ENCODE peak calls at places on chromosomes 3 and 15, in five cellular contexts. One of them, this sample, is unnamed.

GRCh38 chr15:69011641-69012040 is 2.9 kb upstream of the NOX5 start:
- DNase-seq in cardiac fibroblast: no peak
- DNase-seq in body of pancreas: no peak
- DNase-seq in adrenal gland: no peak
- DNase-seq in endodermal cell: no peak
- DNase-seq in this sample: no peak

GRCh38 chr15:92527197-92527596 is 128.4 kb downstream of the FAM174B start:
- DNase-seq in endodermal cell: no peak
- DNase-seq in adrenal gland: no peak
- DNase-seq in cardiac fibroblast: peak
- DNase-seq in body of pancreas: peak
- DNase-seq in this sample: no peak

GRCh38 chr3:53102601-53103147 is 27.6 kb downstream of the RFT1 start:
- DNase-seq in body of pancreas: no peak
- DNase-seq in adrenal gland: no peak
- DNase-seq in cardiac fibroblast: no peak
- DNase-seq in endodermal cell: no peak
- DNase-seq in this sample: no peak

GRCh38 chr3:69791111-69791510 is 51.8 kb downstream of the MITF start:
- DNase-seq in endodermal cell: no peak
- DNase-seq in cardiac fibroblast: peak
- DNase-seq in adrenal gland: peak
- DNase-seq in body of pancreas: peak
- DNase-seq in this sample: peak

GRCh38 chr3:22959593-22959992 is 243.5 kb upstream of the UBE2E2 start:
- DNase-seq in adrenal gland: no peak
- DNase-seq in endodermal cell: no peak
- DNase-seq in cardiac fibroblast: no peak
- DNase-seq in body of pancreas: no peak
- DNase-seq in this sample: no peak

GRCh38 chr3:149621218-149622005 is 36.4 kb downstream of the WWTR1 start:
- DNase-seq in adrenal gland: no peak
- DNase-seq in body of pancreas: no peak
- DNase-seq in endodermal cell: no peak
- DNase-seq in cardiac fibroblast: peak
- DNase-seq in this sample: no peak

GRCh38 chr3:34365766-34366165 is 567.3 kb downstream of the PDCD6IP start:
- DNase-seq in cardiac fibroblast: no peak
- DNase-seq in adrenal gland: no peak
- DNase-seq in endodermal cell: no peak
- DNase-seq in body of pancreas: no peak
- DNase-seq in this sample: no peak

GRCh38 chr3:27141668-27142067 is 227.5 kb downstream of the NEK10 start:
- DNase-seq in endodermal cell: peak
- DNase-seq in adrenal gland: no peak
- DNase-seq in body of pancreas: no peak
- DNase-seq in cardiac fibroblast: no peak
- DNase-seq in this sample: no peak

GRCh38 chr3:77081240-77081661 is 41.4 kb downstream of the ROBO2 start:
- DNase-seq in body of pancreas: peak
- DNase-seq in endodermal cell: no peak
- DNase-seq in adrenal gland: no peak
- DNase-seq in cardiac fibroblast: peak
- DNase-seq in this sample: no peak

GRCh38 chr15:64912926-64913325 is 1.2 kb downstream of the ANKDD1A start:
- DNase-seq in endodermal cell: peak
- DNase-seq in cardiac fibroblast: no peak
- DNase-seq in body of pancreas: no peak
- DNase-seq in adrenal gland: no peak
- DNase-seq in this sample: no peak

GRCh38 chr3:182793663-182794454 is 555 bp downstream of the ATP11B start:
- DNase-seq in body of pancreas: peak
- DNase-seq in adrenal gland: peak
- DNase-seq in endodermal cell: peak
- DNase-seq in cardiac fibroblast: peak
- DNase-seq in this sample: peak

GRCh38 chr3:54859204-54859603 is 68.7 kb downstream of the LRTM1 start:
- DNase-seq in adrenal gland: no peak
- DNase-seq in body of pancreas: no peak
- DNase-seq in cardiac fibroblast: no peak
- DNase-seq in endodermal cell: no peak
- DNase-seq in this sample: no peak

GRCh38 chr3:113251817-113252216 is 40.5 kb downstream of the BOC start:
- DNase-seq in adrenal gland: no peak
- DNase-seq in body of pancreas: no peak
- DNase-seq in cardiac fibroblast: no peak
- DNase-seq in endodermal cell: no peak
- DNase-seq in this sample: no peak

GRCh38 chr15:41554915-41555314 is 4.1 kb upstream of the TYRO3 start:
- DNase-seq in body of pancreas: no peak
- DNase-seq in cardiac fibroblast: no peak
- DNase-seq in adrenal gland: no peak
- DNase-seq in endodermal cell: no peak
- DNase-seq in this sample: no peak

GRCh38 chr3:57949779-57950618 is 58.2 kb upstream of the FLNB start:
- DNase-seq in endodermal cell: no peak
- DNase-seq in cardiac fibroblast: no peak
- DNase-seq in adrenal gland: peak
- DNase-seq in body of pancreas: peak
- DNase-seq in this sample: no peak

GRCh38 chr3:139120336-139120971 is 75.8 kb upstream of the PRR23C start:
- DNase-seq in body of pancreas: peak
- DNase-seq in adrenal gland: no peak
- DNase-seq in cardiac fibroblast: peak
- DNase-seq in endodermal cell: peak
- DNase-seq in this sample: no peak

GRCh38 chr3:122233109-122233952 is 49.9 kb downstream of the CASR start:
- DNase-seq in adrenal gland: peak
- DNase-seq in endodermal cell: no peak
- DNase-seq in cardiac fibroblast: no peak
- DNase-seq in body of pancreas: no peak
- DNase-seq in this sample: no peak

GRCh38 chr15:59199775-59200465 is 6.7 kb upstream of the LDHAL6B start:
- DNase-seq in adrenal gland: no peak
- DNase-seq in body of pancreas: no peak
- DNase-seq in cardiac fibroblast: peak
- DNase-seq in endodermal cell: no peak
- DNase-seq in this sample: no peak

GRCh38 chr3:38725726-38726410 is 76.4 kb upstream of the SCN5A start:
- DNase-seq in cardiac fibroblast: peak
- DNase-seq in endodermal cell: no peak
- DNase-seq in adrenal gland: no peak
- DNase-seq in body of pancreas: no peak
- DNase-seq in this sample: no peak

GRCh38 chr3:66603161-66603611 is 102.4 kb upstream of the LRIG1 start:
- DNase-seq in endodermal cell: no peak
- DNase-seq in cardiac fibroblast: no peak
- DNase-seq in body of pancreas: no peak
- DNase-seq in adrenal gland: no peak
- DNase-seq in this sample: no peak

GRCh38 chr3:185029071-185029470 is 123.8 kb downstream of the C3orf70 start:
- DNase-seq in cardiac fibroblast: no peak
- DNase-seq in endodermal cell: no peak
- DNase-seq in adrenal gland: no peak
- DNase-seq in body of pancreas: no peak
- DNase-seq in this sample: no peak

GRCh38 chr3:135982404-135982761 is 16.9 kb downstream of the PPP2R3A start:
- DNase-seq in body of pancreas: no peak
- DNase-seq in cardiac fibroblast: no peak
- DNase-seq in endodermal cell: no peak
- DNase-seq in adrenal gland: no peak
- DNase-seq in this sample: no peak

GRCh38 chr15:62722237-62722636 is 320.3 kb upstream of the TPM1 start:
- DNase-seq in endodermal cell: no peak
- DNase-seq in adrenal gland: no peak
- DNase-seq in cardiac fibroblast: no peak
- DNase-seq in body of pancreas: no peak
- DNase-seq in this sample: no peak

GRCh38 chr15:71182522-71182921 is 67.3 kb downstream of the THSD4 start:
- DNase-seq in cardiac fibroblast: peak
- DNase-seq in body of pancreas: no peak
- DNase-seq in endodermal cell: no peak
- DNase-seq in adrenal gland: no peak
- DNase-seq in this sample: no peak

GRCh38 chr3:107198522-107199271 is 178.5 kb upstream of the CCDC54 start:
- DNase-seq in body of pancreas: no peak
- DNase-seq in endodermal cell: no peak
- DNase-seq in adrenal gland: no peak
- DNase-seq in cardiac fibroblast: peak
- DNase-seq in this sample: peak

GRCh38 chr3:52044869-52045616 is 11.3 kb downstream of the DUSP7 start:
- DNase-seq in cardiac fibroblast: no peak
- DNase-seq in body of pancreas: no peak
- DNase-seq in adrenal gland: no peak
- DNase-seq in endodermal cell: peak
- DNase-seq in this sample: no peak

GRCh38 chr3:35562141-35562540 is 77.2 kb upstream of the ARPP21 start:
- DNase-seq in adrenal gland: no peak
- DNase-seq in endodermal cell: no peak
- DNase-seq in cardiac fibroblast: no peak
- DNase-seq in body of pancreas: no peak
- DNase-seq in this sample: no peak

GRCh38 chr3:45145681-45146614 is at the start of gene CDCP1:
- DNase-seq in adrenal gland: no peak
- DNase-seq in cardiac fibroblast: no peak
- DNase-seq in body of pancreas: peak
- DNase-seq in endodermal cell: peak
- DNase-seq in this sample: no peak
- H3K4me3 ChIP-seq in adrenal gland: peak
- H3K4me3 ChIP-seq in cardiac fibroblast: peak
- H3K4me3 ChIP-seq in body of pancreas: peak
- H3K4me3 ChIP-seq in endodermal cell: peak
- H3K4me3 ChIP-seq in this sample: peak

GRCh38 chr3:126342991-126343661 is 14.1 kb downstream of the KLF15 start:
- DNase-seq in adrenal gland: no peak
- DNase-seq in body of pancreas: no peak
- DNase-seq in endodermal cell: peak
- DNase-seq in cardiac fibroblast: peak
- DNase-seq in this sample: peak
- TF ChIP-seq CTCF in adrenal gland: no peak
- TF ChIP-seq CTCF in body of pancreas: no peak
- TF ChIP-seq CTCF in endodermal cell: peak
- TF ChIP-seq CTCF in cardiac fibroblast: peak
- TF ChIP-seq CTCF in this sample: no peak

GRCh38 chr3:11434697-11435096 is 162.5 kb downstream of the ATG7 start:
- DNase-seq in cardiac fibroblast: no peak
- DNase-seq in body of pancreas: no peak
- DNase-seq in endodermal cell: no peak
- DNase-seq in adrenal gland: no peak
- DNase-seq in this sample: no peak

GRCh38 chr3:11437506-11437905 is 165.3 kb downstream of the ATG7 start:
- DNase-seq in cardiac fibroblast: no peak
- DNase-seq in body of pancreas: no peak
- DNase-seq in adrenal gland: no peak
- DNase-seq in endodermal cell: no peak
- DNase-seq in this sample: no peak

GRCh38 chr3:11434017-11434526 is 161.9 kb downstream of the ATG7 start:
- DNase-seq in adrenal gland: peak
- DNase-seq in endodermal cell: no peak
- DNase-seq in body of pancreas: peak
- DNase-seq in cardiac fibroblast: peak
- DNase-seq in this sample: peak

GRCh38 chr3:11436775-11437174 is 164.6 kb downstream of the ATG7 start:
- DNase-seq in body of pancreas: no peak
- DNase-seq in endodermal cell: no peak
- DNase-seq in cardiac fibroblast: no peak
- DNase-seq in adrenal gland: no peak
- DNase-seq in this sample: no peak

DNA sequence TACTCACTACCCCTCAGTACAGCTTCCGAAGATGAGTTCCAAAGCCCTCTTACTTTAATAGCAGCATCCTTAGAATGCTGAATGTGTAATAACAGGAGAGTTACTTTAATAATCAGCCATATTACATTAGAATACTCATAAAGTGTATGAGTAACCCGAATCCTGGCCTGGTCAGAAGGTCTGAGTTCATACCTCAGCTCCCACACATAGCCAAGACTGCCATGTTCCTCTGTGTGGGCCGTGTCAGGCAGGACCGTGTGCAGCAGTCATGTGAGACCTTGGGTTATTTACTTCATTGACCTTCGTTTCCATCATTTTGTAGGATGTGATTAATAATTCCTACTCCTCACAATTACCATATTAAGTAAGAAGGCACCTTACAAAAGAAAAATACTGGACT is 163.2 kb downstream of the ATG7 start:
- DNase-seq in body of pancreas: no peak
- DNase-seq in cardiac fibroblast: no peak
- DNase-seq in endodermal cell: no peak
- DNase-seq in adrenal gland: no peak
- DNase-seq in this sample: no peak
- H3K4me3 ChIP-seq in body of pancreas: no peak
- H3K4me3 ChIP-seq in cardiac fibroblast: no peak
- H3K4me3 ChIP-seq in endodermal cell: no peak
- H3K4me3 ChIP-seq in adrenal gland: no peak
- H3K4me3 ChIP-seq in this sample: no peak

GRCh38 chr3:47008851-47009224 is 29.4 kb downstream of the NBEAL2 start:
- DNase-seq in body of pancreas: no peak
- DNase-seq in cardiac fibroblast: no peak
- DNase-seq in adrenal gland: no peak
- DNase-seq in endodermal cell: no peak
- DNase-seq in this sample: no peak

GRCh38 chr3:47009225-47010049 is 30.0 kb downstream of the NBEAL2 start:
- DNase-seq in cardiac fibroblast: peak
- DNase-seq in adrenal gland: peak
- DNase-seq in endodermal cell: peak
- DNase-seq in body of pancreas: peak
- DNase-seq in this sample: peak

GRCh38 chr3:47010910-47011309 is 31.4 kb downstream of the NBEAL2 start:
- DNase-seq in endodermal cell: no peak
- DNase-seq in cardiac fibroblast: no peak
- DNase-seq in adrenal gland: peak
- DNase-seq in body of pancreas: no peak
- DNase-seq in this sample: no peak

GRCh38 chr3:47011371-47011770 is 31.9 kb downstream of the NBEAL2 start:
- DNase-seq in body of pancreas: no peak
- DNase-seq in cardiac fibroblast: no peak
- DNase-seq in endodermal cell: peak
- DNase-seq in adrenal gland: no peak
- DNase-seq in this sample: no peak

DNA sequence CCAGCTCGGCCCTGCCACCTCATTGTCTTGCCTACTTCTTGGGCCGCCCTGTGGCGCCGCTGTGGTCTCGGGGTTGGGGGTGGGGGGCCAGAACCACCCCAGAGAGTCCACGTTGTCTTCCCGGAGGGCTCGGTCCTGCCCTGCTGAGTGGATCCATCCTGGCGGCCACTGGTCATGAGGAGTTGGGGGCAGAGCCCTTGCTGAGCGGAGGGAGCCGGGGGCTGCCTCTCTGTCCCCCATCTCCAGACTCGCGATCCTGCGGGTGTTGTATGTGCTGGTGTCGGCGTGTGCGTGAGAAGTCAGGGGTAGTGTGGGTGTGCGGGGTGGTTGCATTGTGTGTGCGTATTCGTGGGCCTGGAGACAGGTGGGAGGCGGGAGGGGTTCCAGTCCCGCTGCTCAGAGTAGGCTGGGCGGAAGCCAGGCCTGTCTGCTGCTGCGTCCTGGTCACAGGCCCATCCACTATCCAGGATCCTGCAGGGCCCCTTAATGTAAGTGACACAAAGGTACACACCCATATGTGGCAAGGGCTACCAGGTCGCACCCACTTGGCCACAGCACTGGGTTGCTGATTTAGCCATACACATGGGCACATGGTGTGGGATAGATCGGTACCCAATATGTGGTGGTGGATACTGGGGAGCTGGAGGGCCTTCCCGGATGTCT is 30.7 kb downstream of the NBEAL2 start:
- DNase-seq in endodermal cell: peak
- DNase-seq in cardiac fibroblast: no peak
- DNase-seq in body of pancreas: peak
- DNase-seq in adrenal gland: peak
- DNase-seq in this sample: peak
- TF ChIP-seq CTCF in endodermal cell: peak
- TF ChIP-seq CTCF in cardiac fibroblast: no peak
- TF ChIP-seq CTCF in body of pancreas: no peak
- TF ChIP-seq CTCF in adrenal gland: no peak
- TF ChIP-seq CTCF in this sample: no peak

This sample was measured in coronary artery.